ENCODE peak calls at places on chromosomes 5 and 9, in nine cellular contexts. K, U, A, J, S, X, E, M and H are unnamed samples. For H3K4me1 and H3K36me3, the result is how much of the 10 kb centered on the place peaks cover.

GRCh38 chr5:40409600-40409999 is 270.1 kb upstream of the PTGER4 start:
- DNase-seq in K (no peak), U (no peak), A (no peak), J (no peak), S (peak), X (no peak), E (no peak), M (no peak), H (no peak)

GRCh38 chr9:122382901-122383850 is 12.4 kb downstream of the PTGS1 start:
- DNase-seq in K (no peak), U (no peak), A (no peak), J (no peak), S (no peak), X (no peak), E (peak), M (peak), H (no peak)

GRCh38 chr5:33659526-33660169 is 218.9 kb downstream of the TARS1 start:
- DNase-seq in K (no peak), U (no peak), A (no peak), J (no peak), S (no peak), X (no peak), E (no peak), M (no peak), H (no peak)

GRCh38 chr9:83708515-83709158 is 879 bp upstream of the UBQLN1 start:
- DNase-seq in K (peak), U (peak), A (peak), J (peak), S (peak), X (peak), E (peak), M (peak), H (peak)

GRCh38 chr5:168176251-168176650 is 115.2 kb upstream of the WWC1 start:
- DNase-seq in K (no peak), U (no peak), A (no peak), J (no peak), S (no peak), X (no peak), E (no peak), M (no peak), H (no peak)

GRCh38 chr5:103041071-103041676 is 78.8 kb downstream of the GIN1 start:
- DNase-seq in K (no peak), U (no peak), A (no peak), J (no peak), S (no peak), X (no peak), E (no peak), M (peak), H (no peak)

GRCh38 chr9:31671011-31671410 is 713.4 kb upstream of the ACO1 start:
- DNase-seq in K (no peak), U (no peak), A (no peak), J (no peak), S (no peak), X (no peak), E (no peak), M (no peak), H (no peak)

GRCh38 chr5:38524006-38524405 is 32.4 kb downstream of the LIFR start:
- DNase-seq in K (no peak), U (no peak), A (no peak), J (no peak), S (no peak), X (no peak), E (no peak), M (no peak), H (no peak)

GRCh38 chr9:75176037-75176436 is 87.7 kb downstream of the OSTF1 start:
- DNase-seq in K (no peak), U (no peak), A (no peak), J (no peak), S (no peak), X (no peak), E (no peak), M (no peak), H (no peak)

GRCh38 chr5:1035421-1036405 is 27.1 kb downstream of the NKD2 start:
- DNase-seq in K (no peak), U (peak), A (no peak), J (no peak), S (no peak), X (no peak), E (no peak), M (no peak), H (no peak)

GRCh38 chr5:174426851-174427250 is 297.5 kb upstream of the MSX2 start:
- DNase-seq in K (no peak), U (no peak), A (no peak), J (no peak), S (no peak), X (no peak), E (no peak), M (no peak), H (no peak)

GRCh38 chr5:39775458-39776365 is 350.9 kb upstream of the DAB2 start:
- DNase-seq in K (no peak), U (no peak), A (no peak), J (no peak), S (no peak), X (no peak), E (no peak), M (peak), H (no peak)

GRCh38 chr9:79858509-79858908 is 286.7 kb downstream of the TLE4 start:
- DNase-seq in K (no peak), U (no peak), A (no peak), J (no peak), S (no peak), X (no peak), E (no peak), M (peak), H (no peak)

GRCh38 chr5:116557669-116558271 is 16.9 kb downstream of the SEMA6A start:
- DNase-seq in K (no peak), U (no peak), A (no peak), J (no peak), S (no peak), X (no peak), E (no peak), M (peak), H (no peak)

GRCh38 chr9:123679330-123679987 is 250.5 kb downstream of the DENND1A start:
- DNase-seq in K (no peak), U (no peak), A (peak), J (no peak), S (no peak), X (no peak), E (no peak), M (peak), H (no peak)

GRCh38 chr5:168057905-168058304 is 233.5 kb upstream of the WWC1 start:
- DNase-seq in K (no peak), U (no peak), A (no peak), J (no peak), S (no peak), X (no peak), E (no peak), M (no peak), H (no peak)

GRCh38 chr9:111743275-111743674 is 51.5 kb downstream of the SHOC1 start:
- DNase-seq in K (no peak), U (no peak), A (no peak), J (no peak), S (no peak), X (no peak), E (no peak), M (peak), H (no peak)

GRCh38 chr5:158882660-158883059 is 217.1 kb downstream of the EBF1 start:
- DNase-seq in K (no peak), U (no peak), A (no peak), J (no peak), S (no peak), X (no peak), E (no peak), M (no peak), H (no peak)
- H3K4me1 ChIP-seq in K (under half), U (under half), A (under half), J (under half), S (under half), X (under half), E (under half), M (under half), H (under half)

GRCh38 chr5:157300564-157300963 is 34.6 kb downstream of the CYFIP2 start:
- DNase-seq in K (no peak), U (no peak), A (no peak), J (no peak), S (no peak), X (no peak), E (no peak), M (no peak), H (no peak)

GRCh38 chr5:157303023-157303422 is 37.1 kb downstream of the CYFIP2 start:
- DNase-seq in K (no peak), U (no peak), A (no peak), J (no peak), S (no peak), X (no peak), E (no peak), M (no peak), H (no peak)

GRCh38 chr5:157306092-157306491 is 40.2 kb downstream of the CYFIP2 start:
- DNase-seq in K (no peak), U (no peak), A (no peak), J (no peak), S (no peak), X (no peak), E (no peak), M (no peak), H (no peak)

GRCh38 chr5:157303667-157304327 is 37.9 kb downstream of the CYFIP2 start:
- DNase-seq in K (no peak), U (no peak), A (no peak), J (no peak), S (no peak), X (no peak), E (peak), M (no peak), H (no peak)

GRCh38 chr5:157301066-157301465 is 35.1 kb downstream of the CYFIP2 start:
- DNase-seq in K (no peak), U (no peak), A (no peak), J (no peak), S (no peak), X (no peak), E (no peak), M (no peak), H (no peak)
- H3K36me3 ChIP-seq in K (under half), U (under half), A (under half), J (under half), S (under half), X (under half), E (under half), M (under half), H (under half)

GRCh38 chr9:94901019-94901363 is 174.5 kb downstream of the AOPEP start:
- DNase-seq in K (no peak), U (no peak), A (no peak), J (no peak), S (no peak), X (no peak), E (no peak), M (no peak), H (no peak)

GRCh38 chr9:94899464-94900221 is 173.1 kb downstream of the AOPEP start:
- DNase-seq in K (no peak), U (no peak), A (no peak), J (no peak), S (no peak), X (no peak), E (no peak), M (no peak), H (no peak)

GRCh38 chr9:94903961-94904421 is 177.5 kb downstream of the AOPEP start:
- DNase-seq in K (no peak), U (no peak), A (no peak), J (no peak), S (no peak), X (no peak), E (no peak), M (peak), H (no peak)

GRCh38 chr9:94896512-94896911 is 170.0 kb downstream of the AOPEP start:
- DNase-seq in K (no peak), U (no peak), A (no peak), J (no peak), S (no peak), X (no peak), E (no peak), M (no peak), H (no peak)

GRCh38 chr9:94900222-94901018 is 173.9 kb downstream of the AOPEP start:
- DNase-seq in K (no peak), U (no peak), A (no peak), J (no peak), S (no peak), X (peak), E (no peak), M (peak), H (no peak)
- TF ChIP-seq POLR2A in K (no peak), U (no peak), A (no peak), J (no peak), S (no peak), X (no peak), E (peak), M (peak), H (no peak)

GRCh38 chr9:129501771-129502324 is 119.1 kb downstream of the C9orf50 start:
- DNase-seq in K (no peak), U (peak), A (no peak), J (peak), S (peak), X (no peak), E (peak), M (no peak), H (no peak)
- H3K4me1 ChIP-seq in K (half or more), U (under half), A (under half), J (under half), S (under half), X (under half), E (under half), M (under half), H (under half)

GRCh38 chr9:136467766-136468165 is 15.1 kb downstream of the SEC16A start:
- DNase-seq in K (no peak), U (no peak), A (no peak), J (no peak), S (no peak), X (no peak), E (no peak), M (no peak), H (no peak)

GRCh38 chr9:136472640-136473353 is 10.0 kb downstream of the SEC16A start:
- DNase-seq in K (no peak), U (no peak), A (no peak), J (no peak), S (no peak), X (no peak), E (no peak), M (no peak), H (no peak)

GRCh38 chr9:136471802-136472487 is 10.9 kb downstream of the SEC16A start:
- DNase-seq in K (no peak), U (no peak), A (no peak), J (peak), S (no peak), X (no peak), E (no peak), M (no peak), H (no peak)

GRCh38 chr9:136470792-136471469 is 11.9 kb downstream of the SEC16A start:
- DNase-seq in K (no peak), U (no peak), A (no peak), J (no peak), S (no peak), X (no peak), E (no peak), M (no peak), H (peak)

DNA sequence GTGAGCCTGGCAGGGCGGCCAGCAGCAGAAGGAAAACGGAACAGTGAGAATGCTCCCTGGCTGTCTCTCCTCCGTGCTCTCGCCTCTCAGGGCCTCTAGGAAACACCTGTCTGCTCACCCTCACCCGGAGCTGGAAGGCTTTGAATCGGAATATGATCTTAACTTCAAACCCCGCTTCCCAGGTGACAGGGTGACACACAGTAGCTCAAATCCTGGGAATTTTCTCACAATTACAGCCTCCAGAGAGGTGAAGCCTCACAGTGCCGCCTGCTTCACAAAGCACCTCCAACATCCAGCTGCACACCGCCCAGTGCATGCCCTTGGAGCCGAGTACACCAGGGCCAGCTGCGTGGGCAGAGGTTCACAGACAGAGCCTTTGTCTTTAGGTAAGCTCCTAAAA is 12.5 kb downstream of the SEC16A start:
- DNase-seq in K (no peak), U (no peak), A (no peak), J (no peak), S (no peak), X (no peak), E (no peak), M (no peak), H (no peak)
- H3K36me3 ChIP-seq in K (half or more), U (under half), A (under half), J (half or more), S (half or more), X (under half), E (under half), M (half or more), H (under half)

GRCh38 chr9:86519216-86519615 is 165.0 kb upstream of the TUT7 start:
- DNase-seq in K (no peak), U (no peak), A (no peak), J (no peak), S (no peak), X (no peak), E (no peak), M (peak), H (no peak)
- TF ChIP-seq POLR2A in K (no peak), U (no peak), A (no peak), J (no peak), S (no peak), X (no peak), E (no peak), M (no peak), H (no peak)

DNA sequence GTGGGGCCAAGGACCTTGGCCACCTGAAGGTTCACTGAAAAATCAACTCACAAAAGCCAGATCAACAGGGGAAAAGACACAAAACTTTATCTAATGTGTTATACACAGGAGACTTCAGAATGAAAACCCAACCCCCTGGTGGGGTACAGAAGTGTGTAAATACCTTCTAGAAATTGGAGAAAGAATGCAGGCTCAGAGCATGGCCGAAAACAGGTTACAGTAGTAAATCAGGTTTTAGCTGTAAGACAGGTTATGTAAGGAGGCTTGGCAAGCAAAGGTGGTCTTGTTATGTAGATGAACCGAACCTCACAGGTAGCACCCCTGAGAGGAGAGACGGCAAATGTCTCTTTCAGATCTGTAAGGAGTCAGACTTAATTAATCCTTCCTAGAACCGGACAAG is 10.0 kb downstream of the CEMIP2 start:
- DNase-seq in K (no peak), U (no peak), A (no peak), J (no peak), S (no peak), X (no peak), E (no peak), M (no peak), H (no peak)
- H3K4me1 ChIP-seq in K (half or more), U (under half), A (under half), J (under half), S (under half), X (under half), E (under half), M (under half), H (under half)

DNA sequence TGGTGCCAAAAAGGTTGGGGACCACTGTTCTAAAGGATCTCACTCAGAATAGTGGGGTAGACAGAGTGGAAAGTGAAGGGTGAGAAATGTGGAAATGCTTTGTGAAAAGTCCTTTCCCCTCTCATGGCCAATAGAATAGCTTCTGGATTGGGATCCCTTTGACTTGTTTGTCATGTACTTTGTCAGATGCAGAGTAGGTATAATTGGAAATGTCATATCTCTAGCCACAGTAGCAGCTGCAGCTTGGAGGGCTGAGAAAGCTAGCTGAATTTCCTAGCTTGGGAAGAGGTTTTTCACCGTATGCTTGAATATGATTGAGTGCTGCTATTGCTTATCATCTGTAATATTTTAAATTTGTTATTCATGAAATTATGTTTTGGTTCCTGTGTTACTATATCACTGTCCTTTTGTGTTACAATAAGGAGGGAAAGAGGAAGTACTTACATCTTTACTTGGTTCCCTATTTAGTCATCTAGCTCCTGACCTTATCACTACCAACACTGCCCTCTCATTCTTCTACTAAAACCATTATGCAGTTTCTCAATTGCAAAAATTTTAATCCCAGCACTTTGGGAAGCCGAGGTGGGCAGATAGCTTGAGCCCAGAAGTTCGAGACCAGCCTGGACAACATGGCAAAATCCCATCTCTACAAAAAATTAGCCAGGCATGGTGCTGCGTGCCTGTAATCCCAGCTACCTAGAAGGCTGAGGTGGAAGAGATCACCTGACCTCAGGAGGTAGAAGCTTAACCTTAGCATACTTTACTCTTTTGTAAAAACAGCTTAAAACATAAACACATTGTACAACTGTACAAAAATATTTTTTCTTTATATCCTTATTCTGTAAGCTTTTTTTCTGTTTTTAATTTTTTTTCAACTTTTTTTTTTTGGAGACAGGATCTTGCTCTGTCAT is 12.4 kb downstream of the SLC30A5 start:
- DNase-seq in K (no peak), U (no peak), A (no peak), J (no peak), S (no peak), X (no peak), E (no peak), M (no peak), H (no peak)
- H3K36me3 ChIP-seq in K (under half), U (under half), A (under half), J (half or more), S (under half), X (under half), E (under half), M (under half), H (under half)

DNA sequence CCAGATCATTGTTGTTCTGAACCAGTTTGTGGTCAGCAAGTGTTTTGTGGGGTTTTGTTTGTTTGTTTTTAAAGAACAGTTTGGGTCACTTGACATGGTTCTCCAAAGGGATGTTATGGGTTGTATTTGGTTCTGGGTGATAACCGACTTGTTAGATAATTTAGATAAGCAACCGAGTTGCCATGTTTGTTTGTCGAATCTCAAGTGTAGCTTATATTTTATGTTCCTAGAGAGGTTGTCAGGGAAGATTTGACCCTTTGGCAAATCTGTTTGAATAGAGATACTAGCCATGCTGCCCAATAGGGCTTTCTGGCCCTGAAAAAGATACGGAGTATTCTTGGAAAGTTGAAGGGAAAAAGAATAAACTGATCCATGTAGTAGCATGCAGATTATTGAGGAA is 12.2 kb upstream of the FGF18 start:
- DNase-seq in K (no peak), U (no peak), A (no peak), J (no peak), S (no peak), X (no peak), E (no peak), M (no peak), H (no peak)
- TF ChIP-seq POLR2A in K (no peak), U (no peak), A (no peak), J (no peak), S (no peak), X (no peak), E (no peak), M (no peak), H (no peak)

GRCh38 chr5:76475358-76475757 is 72.3 kb downstream of the IQGAP2 start:
- DNase-seq in K (no peak), U (no peak), A (no peak), J (no peak), S (no peak), X (no peak), E (no peak), M (no peak), H (no peak)

GRCh38 chr5:76472338-76473336 is 69.6 kb downstream of the IQGAP2 start:
- DNase-seq in K (no peak), U (no peak), A (no peak), J (no peak), S (no peak), X (no peak), E (no peak), M (no peak), H (no peak)

GRCh38 chr5:76474377-76474776 is 71.3 kb downstream of the IQGAP2 start:
- DNase-seq in K (no peak), U (no peak), A (no peak), J (no peak), S (no peak), X (no peak), E (no peak), M (no peak), H (no peak)

GRCh38 chr5:76471994-76472337 is 68.9 kb downstream of the IQGAP2 start:
- DNase-seq in K (no peak), U (no peak), A (no peak), J (no peak), S (no peak), X (no peak), E (no peak), M (no peak), H (no peak)

GRCh38 chr5:76473676-76474075 is 70.6 kb downstream of the IQGAP2 start:
- DNase-seq in K (no peak), U (no peak), A (no peak), J (no peak), S (no peak), X (no peak), E (no peak), M (no peak), H (no peak)
- H3K4me1 ChIP-seq in K (under half), U (under half), A (under half), J (under half), S (under half), X (under half), E (under half), M (under half), H (under half)